ENCODE peak calls at places on chromosomes 2 and 18, in eight cellular contexts. H, N, M, Y, I, J, Z and E are unnamed samples.
A peak's percentile ranks its signal among the peaks of the same experiment; 100 is the strongest.

GRCh38 chr2:170525566-170525900 is 189.6 kb upstream of the SP5 start:
- DNase-seq in I (no peak), Y (peak; percentile 98), N (no peak), J (peak; percentile 97), M (no peak), H (peak; percentile 71), Z (no peak), E (no peak)

GRCh38 chr2:40201425-40201824 is 250.5 kb downstream of the SLC8A1 start:
- DNase-seq in M (no peak), H (no peak), I (no peak), J (no peak), Y (peak; percentile 56), Z (no peak), N (no peak), E (no peak)

GRCh38 chr2:236209535-236209934 is 41.3 kb upstream of the GBX2 start:
- DNase-seq in M (peak; percentile 15), H (peak; percentile 27), I (no peak), Z (no peak), N (no peak), J (no peak), Y (no peak), E (peak; percentile 68)

GRCh38 chr2:172007372-172007771 is 7.6 kb downstream of the METAP1D start:
- DNase-seq in J (no peak), H (no peak), Z (no peak), M (no peak), I (no peak), N (no peak), Y (no peak), E (no peak)

GRCh38 chr2:108288534-108289106 is at the start of gene SULT1C2:
- DNase-seq in J (no peak), Z (no peak), M (peak; percentile 71), N (no peak), Y (peak; percentile 8), I (no peak), H (peak; percentile 16), E (peak; percentile 76)

GRCh38 chr2:66577331-66578041 is 142.6 kb downstream of the MEIS1 start:
- DNase-seq in Z (no peak), M (peak; percentile 71), Y (no peak), I (no peak), J (no peak), H (no peak), N (no peak), E (peak; percentile 85)

GRCh38 chr2:117661619-117662018 is 152.9 kb upstream of the DDX18 start:
- DNase-seq in N (no peak), I (no peak), J (no peak), M (no peak), H (no peak), Z (peak; percentile 71), Y (no peak), E (no peak)

GRCh38 chr2:24048662-24049484 is 668 bp upstream of the FKBP1B start:
- DNase-seq in Z (peak; percentile 36), I (peak; percentile 54), M (peak; percentile 19), H (peak; percentile 6), J (no peak), Y (no peak), N (no peak), E (peak; percentile 32)

GRCh38 chr2:173118385-173118784 is 42.7 kb downstream of the MAP3K20 start:
- DNase-seq in M (no peak), H (no peak), Y (peak; percentile 34), I (no peak), Z (no peak), N (no peak), J (no peak), E (no peak)
- TF ChIP-seq EZH2phosphoT487 in M (no peak), H (no peak), Y (no peak), I (no peak), Z (no peak), N (no peak), J (no peak), E (no peak)

DNA sequence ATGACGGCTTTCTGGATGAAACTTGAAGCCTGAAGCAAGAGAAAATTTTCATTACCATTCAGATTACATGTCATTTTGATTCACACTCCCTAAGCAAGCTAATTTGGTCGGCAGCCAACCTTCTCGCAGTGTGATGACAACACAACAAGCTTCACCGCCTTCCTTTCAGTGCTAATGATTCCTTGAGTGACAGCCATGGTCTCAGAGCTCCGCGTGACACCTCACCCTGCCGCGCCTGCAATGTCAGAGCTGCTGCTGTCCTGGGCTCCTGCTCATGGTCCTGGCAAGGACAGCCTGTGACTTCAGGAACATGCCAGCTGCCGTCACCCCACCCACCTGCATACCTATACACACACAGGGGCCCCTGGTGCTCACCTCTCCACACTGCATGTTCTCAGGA is 946.6 kb upstream of the SOX11 start:
- DNase-seq in M (no peak), I (no peak), J (no peak), N (no peak), H (no peak), Y (no peak), Z (no peak), E (peak; percentile 3)
- TF ChIP-seq EZH2phosphoT487 in M (no peak), I (no peak), J (no peak), N (no peak), H (no peak), Y (no peak), Z (no peak), E (no peak)

DNA sequence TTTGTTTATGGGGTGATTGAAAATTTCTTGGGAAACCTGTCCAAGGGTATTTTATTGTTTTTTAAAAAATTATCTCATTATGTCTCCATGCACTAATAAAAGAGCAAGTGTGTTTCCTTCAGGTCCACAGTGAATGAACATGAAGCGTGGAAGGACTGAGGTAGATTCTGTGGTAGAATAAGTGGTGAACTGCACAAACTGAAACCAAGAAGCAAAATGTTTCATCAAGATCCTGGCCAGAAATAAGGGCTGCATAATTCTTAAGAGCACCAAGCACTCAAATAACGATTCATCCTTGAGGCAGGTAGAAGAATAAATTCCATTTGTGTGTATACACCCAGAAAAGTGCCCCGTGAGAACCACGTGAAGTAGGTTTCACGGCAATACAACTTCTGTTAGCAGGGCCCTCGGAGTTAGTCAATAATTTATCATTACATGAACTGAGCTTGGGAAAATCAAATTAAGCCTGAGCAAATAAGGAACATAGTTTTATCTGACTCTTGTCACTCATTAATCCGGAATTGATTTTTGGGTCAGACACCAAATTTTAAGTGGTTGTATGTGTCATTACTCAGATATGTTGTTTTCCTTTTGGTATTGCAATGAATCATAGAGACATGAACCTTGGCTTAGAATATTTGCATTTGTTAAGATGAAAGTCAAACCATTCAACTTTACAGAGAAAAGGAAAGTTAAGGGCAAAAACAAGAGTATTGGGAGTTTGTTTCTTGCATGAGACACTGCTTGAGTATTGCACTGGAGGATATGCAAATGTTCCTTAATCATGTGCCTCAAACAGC is 472.5 kb upstream of the NETO1 start:
- DNase-seq in Y (peak; percentile 37), N (peak; percentile 6), Z (no peak), I (no peak), H (no peak), J (peak; percentile 85), M (no peak), E (no peak)
- TF ChIP-seq EZH2phosphoT487 in Y (no peak), N (no peak), Z (no peak), I (no peak), H (no peak), J (no peak), M (no peak), E (no peak)

GRCh38 chr2:105868060-105868459 is 123.3 kb downstream of the NCK2 start:
- DNase-seq in J (no peak), N (no peak), M (no peak), Y (peak; percentile 18), Z (no peak), I (no peak), H (no peak), E (no peak)
- TF ChIP-seq EZH2phosphoT487 in J (no peak), N (no peak), M (no peak), Y (no peak), Z (no peak), I (no peak), H (no peak), E (no peak)

GRCh38 chr18:5600376-5601071 is 56.7 kb upstream of the EPB41L3 start:
- DNase-seq in N (peak; percentile 42), H (no peak), J (peak; percentile 39), I (peak; percentile 1), Y (peak; percentile 46), Z (no peak), M (peak; percentile 28), E (peak; percentile 54)
- TF ChIP-seq EZH2phosphoT487 in N (no peak), H (no peak), J (no peak), I (no peak), Y (no peak), Z (no peak), M (no peak), E (no peak)

GRCh38 chr2:219175928-219176817 is 552 bp downstream of the CNPPD1 start:
- DNase-seq in M (peak; percentile 81), Y (peak; percentile 70), J (peak; percentile 26), H (no peak), I (peak; percentile 68), Z (peak; percentile 67), N (peak; percentile 30), E (no peak)
- TF ChIP-seq EZH2phosphoT487 in M (peak; percentile 37), Y (no peak), J (no peak), H (no peak), I (no peak), Z (no peak), N (no peak), E (no peak)

DNA sequence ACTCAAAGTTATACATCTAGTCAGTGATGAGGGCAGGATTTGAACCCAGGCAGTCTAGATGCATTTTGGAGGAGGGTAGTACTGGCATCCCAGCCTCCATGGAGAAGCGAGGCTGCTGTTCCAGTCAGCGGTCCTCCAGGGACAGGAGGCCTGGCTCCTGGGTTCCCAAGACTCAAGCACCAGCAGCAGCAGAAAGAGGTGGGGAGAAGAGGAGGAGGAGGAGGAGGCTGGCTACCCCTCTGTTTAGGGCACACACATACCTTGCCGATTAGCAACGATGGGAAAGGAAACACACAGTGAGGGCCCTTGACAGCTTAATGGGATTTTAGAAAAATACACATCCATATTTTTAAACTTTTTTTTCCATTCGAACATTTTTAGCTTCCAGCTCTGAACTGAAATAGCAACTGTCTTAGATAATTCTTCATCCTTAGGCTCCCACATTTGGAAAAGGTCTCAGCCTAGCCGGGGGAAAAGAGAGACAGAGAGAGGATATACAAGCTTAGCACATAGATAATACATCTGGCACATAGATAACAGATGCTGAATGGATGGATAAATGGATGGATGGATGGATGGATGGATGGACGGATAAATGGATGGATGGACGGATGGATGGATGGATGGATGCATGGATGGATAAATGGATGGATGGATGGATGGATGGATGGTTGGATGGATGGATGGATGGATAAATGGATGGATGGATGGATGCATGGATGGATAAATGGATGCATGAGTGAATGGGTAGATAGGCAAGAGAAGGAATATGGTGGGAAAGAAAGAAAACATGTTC is 87.9 kb downstream of the LBH start:
- DNase-seq in I (no peak), H (no peak), Z (no peak), Y (no peak), N (no peak), M (no peak), J (no peak), E (no peak)
- TF ChIP-seq EZH2phosphoT487 in I (no peak), H (no peak), Z (no peak), Y (no peak), N (no peak), M (no peak), J (no peak), E (no peak)

GRCh38 chr2:100235581-100235980 is 86.7 kb downstream of the LONRF2 start:
- DNase-seq in J (no peak), M (no peak), I (no peak), N (no peak), Y (no peak), Z (no peak), H (no peak), E (no peak)
- TF ChIP-seq EZH2phosphoT487 in J (no peak), M (no peak), I (no peak), N (no peak), Y (no peak), Z (no peak), H (no peak), E (no peak)